ENCODE peak calls at places on chromosomes 1 and 21, in five cellular contexts. M is T-helper 2 cell, V is heart left ventricle, X is HEK293T, K is hepatocyte. N is an unnamed sample.

GRCh38 chr1:61011514-61012263 is 70.7 kb upstream of the NFIA start:
- DNase-seq in M (no peak), V (no peak), X (no peak), K (no peak), N (no peak)

GRCh38 chr1:117275055-117275454 is 64.3 kb upstream of the VTCN1 start:
- DNase-seq in M (no peak), V (no peak), X (no peak), K (no peak), N (no peak)

GRCh38 chr1:172487550-172487949 is 43.7 kb upstream of the PIGC start:
- DNase-seq in M (no peak), V (no peak), X (no peak), K (no peak), N (peak; percentile 36)

GRCh38 chr1:210311726-210312493 is 16.8 kb upstream of the HHAT start:
- DNase-seq in M (no peak), V (peak; percentile 43), X (no peak), K (no peak), N (no peak)

GRCh38 chr1:164645921-164646320 is 86.9 kb downstream of the PBX1 start:
- DNase-seq in M (no peak), V (no peak), X (no peak), K (no peak), N (no peak)

GRCh38 chr1:67557731-67558448 is 127.1 kb upstream of the GADD45A start:
- DNase-seq in M (no peak), V (no peak), X (no peak), K (no peak), N (no peak)

GRCh38 chr21:40158356-40158755 is 291.1 kb downstream of the PCP4 start:
- DNase-seq in M (no peak), V (no peak), X (no peak), K (no peak), N (no peak)

GRCh38 chr1:8910331-8910730 is 31.8 kb upstream of the ENO1 start:
- DNase-seq in M (no peak), V (no peak), X (no peak), K (no peak), N (no peak)

GRCh38 chr1:223886516-223886921 is 40.8 kb upstream of the TP53BP2 start:
- DNase-seq in M (no peak), V (no peak), X (no peak), K (peak; percentile 39), N (no peak)

GRCh38 chr1:170305777-170306299 is 160.1 kb downstream of the NTMT2 start:
- DNase-seq in M (no peak), V (no peak), X (no peak), K (no peak), N (no peak)

GRCh38 chr1:205688171-205688570 is 7.9 kb upstream of the SLC45A3 start:
- DNase-seq in M (no peak), V (no peak), X (no peak), K (no peak), N (no peak)

GRCh38 chr1:200973937-200974657 is 49.4 kb downstream of the KIF21B start:
- DNase-seq in M (no peak), V (no peak), X (no peak), K (no peak), N (no peak)

GRCh38 chr21:42089093-42089631 is 18.0 kb downstream of the UMODL1 start:
- DNase-seq in M (no peak), V (no peak), X (no peak), K (no peak), N (no peak)

GRCh38 chr1:1122078-1122811 is 6.4 kb upstream of the C1orf159 start:
- DNase-seq in M (peak; percentile 69), V (peak; percentile 81), X (peak; percentile 85), K (peak; percentile 92), N (peak; percentile 83)

GRCh38 chr1:176051902-176052518 is 155.1 kb downstream of the COP1 start:
- DNase-seq in M (no peak), V (no peak), X (no peak), K (no peak), N (no peak)

GRCh38 chr21:44011774-44012473 is at the start of gene TRAPPC10:
- DNase-seq in M (peak; percentile 76), V (peak; percentile 90), X (peak; percentile 91), K (peak; percentile 94), N (peak; percentile 93)

GRCh38 chr1:167676205-167676915 is 45.4 kb upstream of the MPZL1 start:
- DNase-seq in M (no peak), V (no peak), X (no peak), K (no peak), N (no peak)

GRCh38 chr1:67723620-67724019 is 38.6 kb downstream of the GADD45A start:
- DNase-seq in M (no peak), V (no peak), X (no peak), K (no peak), N (no peak)

GRCh38 chr1:17984510-17985085 is 123.0 kb upstream of the IGSF21 start:
- DNase-seq in M (no peak), V (no peak), X (peak; percentile 62), K (peak; percentile 38), N (peak; percentile 53)

GRCh38 chr1:37262439-37263170 is 211.8 kb upstream of the ZC3H12A start:
- DNase-seq in M (no peak), V (no peak), X (no peak), K (no peak), N (no peak)

GRCh38 chr1:222711319-222712252 is 705 bp downstream of the AIDA start:
- DNase-seq in M (peak; percentile 54), V (peak; percentile 63), X (peak; percentile 52), K (peak; percentile 72), N (peak; percentile 83)

GRCh38 chr1:160437432-160438319 is 37.3 kb downstream of the VANGL2 start:
- DNase-seq in M (peak; percentile 33), V (no peak), X (no peak), K (no peak), N (no peak)

GRCh38 chr1:117208580-117208979 is 2.1 kb downstream of the VTCN1 start:
- DNase-seq in M (no peak), V (no peak), X (no peak), K (no peak), N (no peak)

GRCh38 chr1:150881331-150882070 is 5.1 kb upstream of the ARNT start:
- DNase-seq in M (no peak), V (no peak), X (no peak), K (no peak), N (no peak)

GRCh38 chr1:36256558-36257374 is 32.5 kb downstream of the THRAP3 start:
- DNase-seq in M (no peak), V (no peak), X (no peak), K (no peak), N (no peak)

GRCh38 chr1:198671136-198671535 is 32.3 kb downstream of the PTPRC start:
- DNase-seq in M (no peak), V (no peak), X (no peak), K (no peak), N (no peak)

GRCh38 chr1:245418029-245418428 is 263.2 kb downstream of the KIF26B start:
- DNase-seq in M (no peak), V (no peak), X (no peak), K (no peak), N (no peak)

GRCh38 chr1:197418693-197419092 is 150.6 kb downstream of the CRB1 start:
- DNase-seq in M (no peak), V (no peak), X (no peak), K (no peak), N (no peak)

GRCh38 chr1:153538315-153538821 is 2.4 kb downstream of the S100A5 start:
- DNase-seq in M (no peak), V (no peak), X (peak; percentile 54), K (peak; percentile 44), N (no peak)

GRCh38 chr21:28906236-28906635 is 86.4 kb downstream of the LTN1 start:
- DNase-seq in M (no peak), V (no peak), X (no peak), K (no peak), N (no peak)

GRCh38 chr1:156692958-156693857 is 12.2 kb downstream of the CRABP2 start:
- DNase-seq in M (no peak), V (no peak), X (peak; percentile 59), K (peak; percentile 92), N (peak; percentile 42)

GRCh38 chr1:54888080-54888733 is 1.2 kb upstream of the DHCR24 start:
- DNase-seq in M (no peak), V (no peak), X (no peak), K (peak; percentile 35), N (no peak)

GRCh38 chr21:33844890-33845205 is 70.8 kb downstream of the ATP5PO start:
- DNase-seq in M (no peak), V (no peak), X (no peak), K (no peak), N (no peak)

GRCh38 chr1:37661401-37661800 is 26.7 kb upstream of the RSPO1 start:
- DNase-seq in M (no peak), V (no peak), X (no peak), K (no peak), N (no peak)

GRCh38 chr1:178055093-178055492 is 38.8 kb upstream of the RASAL2 start:
- DNase-seq in M (no peak), V (peak; percentile 48), X (no peak), K (no peak), N (no peak)

GRCh38 chr1:173269490-173270230 is 62.5 kb upstream of the TNFSF4 start:
- DNase-seq in M (no peak), V (no peak), X (no peak), K (no peak), N (peak; percentile 6)

GRCh38 chr1:1302951-1303509 is 4.7 kb downstream of the ACAP3 start:
- DNase-seq in M (no peak), V (no peak), X (no peak), K (no peak), N (no peak)

GRCh38 chr21:20351138-20351537 is 647.1 kb upstream of the NCAM2 start:
- DNase-seq in M (no peak), V (no peak), X (no peak), K (no peak), N (no peak)